ENCODE peak calls at places on chromosomes 2 and 18, in eight cellular contexts. L is spleen, C is transverse colon, S is breast epithelium, U is sigmoid colon, D is H1, Q is HCT116, N is endothelial cell of umbilical vein. P is an unnamed sample.

GRCh38 chr2:47193607-47194006 is 38.5 kb upstream of the STPG4 start:
- DNase-seq in D (no peak), Q (no peak), N (no peak), C (no peak), S (no peak), U (no peak), L (no peak), P (no peak)

GRCh38 chr2:112660138-112660537 is 14.4 kb downstream of the SLC20A1 start:
- DNase-seq in N (no peak), L (no peak), U (no peak), C (no peak), D (no peak), Q (no peak), S (no peak), P (no peak)

GRCh38 chr18:22558945-22559385 is 141.2 kb upstream of the CTAGE1 start:
- DNase-seq in U (peak), C (peak), Q (no peak), D (no peak), N (peak), L (peak), S (peak), P (no peak)

GRCh38 chr2:120403676-120404075 is 57.7 kb downstream of the INHBB start:
- DNase-seq in U (no peak), S (peak), L (peak), D (no peak), Q (no peak), N (no peak), C (no peak), P (no peak)

GRCh38 chr2:54575379-54575888 is 119.3 kb downstream of the SPTBN1 start:
- DNase-seq in C (no peak), S (no peak), N (no peak), L (no peak), Q (no peak), D (no peak), U (peak), P (no peak)

GRCh38 chr2:196750977-196751631 is 48.4 kb downstream of the GTF3C3 start:
- DNase-seq in C (peak), Q (peak), D (peak), N (peak), S (peak), U (no peak), L (peak), P (peak)

GRCh38 chr2:231181848-231182247 is 16.6 kb upstream of the ARMC9 start:
- DNase-seq in Q (no peak), U (peak), L (peak), D (no peak), C (peak), N (peak), S (no peak), P (no peak)

GRCh38 chr2:158743466-158743865 is 51.7 kb upstream of the DAPL1 start:
- DNase-seq in U (no peak), S (no peak), L (no peak), N (no peak), D (no peak), Q (no peak), C (no peak), P (no peak)

GRCh38 chr2:120749506-120750431 is 14.1 kb downstream of the GLI2 start:
- DNase-seq in D (no peak), N (no peak), U (peak), Q (no peak), L (peak), S (no peak), C (no peak), P (no peak)

GRCh38 chr2:122112633-122113032 is 357.2 kb downstream of the TSN start:
- DNase-seq in C (no peak), D (no peak), U (no peak), L (no peak), Q (no peak), N (no peak), S (no peak), P (no peak)

GRCh38 chr2:99949530-99949929 is 192.9 kb downstream of the AFF3 start:
- DNase-seq in L (no peak), S (no peak), N (no peak), D (no peak), U (no peak), Q (no peak), C (no peak), P (no peak)

GRCh38 chr2:126212735-126213134 is 443.2 kb upstream of the GYPC start:
- DNase-seq in C (no peak), L (no peak), D (no peak), S (no peak), U (no peak), N (no peak), Q (no peak), P (no peak)

GRCh38 chr2:197189770-197190434 is 120.7 kb downstream of the ANKRD44 start:
- DNase-seq in C (no peak), Q (no peak), U (no peak), L (no peak), D (no peak), S (no peak), N (no peak), P (no peak)

GRCh38 chr2:238106698-238107524 is 6.8 kb downstream of the ESPNL start:
- DNase-seq in U (peak), C (peak), S (peak), N (no peak), L (peak), D (no peak), Q (no peak), P (peak)

GRCh38 chr2:145460151-145460550 is 940.2 kb upstream of the ZEB2 start:
- DNase-seq in D (no peak), L (no peak), U (no peak), N (no peak), Q (no peak), C (no peak), S (no peak), P (no peak)

DNA sequence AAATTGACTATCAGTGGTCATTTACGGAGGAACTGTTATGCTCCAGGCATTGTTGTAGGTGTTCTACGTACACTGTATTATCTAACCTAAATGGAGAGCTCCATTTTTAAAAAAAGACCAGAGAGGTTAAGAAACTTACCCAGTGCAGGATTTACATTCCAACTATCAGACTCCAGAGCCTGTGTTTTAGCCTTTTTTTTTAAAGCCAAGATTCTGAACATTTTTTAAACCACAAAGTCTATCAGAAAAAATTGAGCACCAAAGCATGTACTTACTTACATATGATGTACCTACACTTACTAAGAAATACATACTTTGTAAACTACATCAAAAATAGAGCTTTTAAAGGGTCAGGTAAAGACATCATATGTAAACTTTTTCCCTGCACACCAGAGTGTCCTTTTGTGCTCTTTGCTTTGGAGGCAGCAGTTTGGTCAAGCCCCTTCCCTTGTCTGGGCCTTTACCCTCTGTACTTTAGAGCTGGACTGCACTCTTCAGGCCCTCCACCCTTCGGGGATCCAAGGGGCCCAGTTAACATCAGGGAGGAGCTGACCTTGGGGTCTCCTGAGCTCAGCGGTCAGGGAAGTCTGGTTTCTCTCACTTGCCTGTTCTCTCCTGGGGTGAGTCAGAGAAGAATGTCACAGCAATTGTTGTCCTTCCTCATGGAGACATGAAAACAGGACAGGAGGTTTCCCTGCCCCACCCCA is 58.4 kb downstream of the ITGB1BP1 start:
- DNase-seq in S (no peak), U (no peak), C (no peak), L (no peak), D (no peak), N (peak), Q (no peak), P (no peak)
- TF ChIP-seq POLR2AphosphoS5 in S (no peak), U (no peak), C (no peak), L (no peak), D (no peak), N (no peak), Q (no peak), P (no peak)

GRCh38 chr2:168190590-168191336 is 56.6 kb downstream of the STK39 start:
- DNase-seq in D (no peak), N (no peak), L (no peak), Q (no peak), U (no peak), C (no peak), S (no peak), P (no peak)
- TF ChIP-seq POLR2AphosphoS5 in D (no peak), N (no peak), L (no peak), Q (peak), U (no peak), C (peak), S (no peak), P (no peak)

DNA sequence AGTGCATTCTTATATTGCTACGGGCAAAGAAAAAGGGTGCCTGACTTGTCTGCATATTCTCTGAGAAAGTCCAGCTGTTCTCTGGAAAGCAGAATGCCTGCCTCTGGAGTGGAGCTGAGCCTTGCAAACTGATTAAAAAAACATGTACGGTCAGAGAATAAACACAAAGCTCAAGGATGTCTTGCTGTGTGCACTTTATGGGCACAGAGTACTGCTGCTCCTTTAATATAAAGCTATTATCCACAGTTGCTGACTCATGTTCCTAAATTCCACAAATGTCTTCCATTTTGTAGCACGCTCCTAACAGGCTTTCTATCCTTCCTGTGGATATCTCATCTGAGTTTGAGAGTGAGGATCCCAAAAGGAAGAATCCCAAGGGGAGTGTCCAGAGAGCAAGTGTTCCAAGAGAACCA is 229.0 kb downstream of the MREG start:
- DNase-seq in N (no peak), U (peak), D (no peak), L (no peak), S (no peak), C (no peak), Q (no peak), P (no peak)
- TF ChIP-seq POLR2AphosphoS5 in N (no peak), U (peak), D (no peak), L (no peak), S (no peak), C (peak), Q (no peak), P (no peak)

GRCh38 chr2:85551698-85552678 is 9.3 kb downstream of the GGCX start:
- DNase-seq in U (peak), Q (peak), C (peak), S (peak), N (peak), D (peak), L (peak), P (peak)
- TF ChIP-seq POLR2AphosphoS5 in U (no peak), Q (no peak), C (no peak), S (peak), N (no peak), D (no peak), L (no peak), P (no peak)

DNA sequence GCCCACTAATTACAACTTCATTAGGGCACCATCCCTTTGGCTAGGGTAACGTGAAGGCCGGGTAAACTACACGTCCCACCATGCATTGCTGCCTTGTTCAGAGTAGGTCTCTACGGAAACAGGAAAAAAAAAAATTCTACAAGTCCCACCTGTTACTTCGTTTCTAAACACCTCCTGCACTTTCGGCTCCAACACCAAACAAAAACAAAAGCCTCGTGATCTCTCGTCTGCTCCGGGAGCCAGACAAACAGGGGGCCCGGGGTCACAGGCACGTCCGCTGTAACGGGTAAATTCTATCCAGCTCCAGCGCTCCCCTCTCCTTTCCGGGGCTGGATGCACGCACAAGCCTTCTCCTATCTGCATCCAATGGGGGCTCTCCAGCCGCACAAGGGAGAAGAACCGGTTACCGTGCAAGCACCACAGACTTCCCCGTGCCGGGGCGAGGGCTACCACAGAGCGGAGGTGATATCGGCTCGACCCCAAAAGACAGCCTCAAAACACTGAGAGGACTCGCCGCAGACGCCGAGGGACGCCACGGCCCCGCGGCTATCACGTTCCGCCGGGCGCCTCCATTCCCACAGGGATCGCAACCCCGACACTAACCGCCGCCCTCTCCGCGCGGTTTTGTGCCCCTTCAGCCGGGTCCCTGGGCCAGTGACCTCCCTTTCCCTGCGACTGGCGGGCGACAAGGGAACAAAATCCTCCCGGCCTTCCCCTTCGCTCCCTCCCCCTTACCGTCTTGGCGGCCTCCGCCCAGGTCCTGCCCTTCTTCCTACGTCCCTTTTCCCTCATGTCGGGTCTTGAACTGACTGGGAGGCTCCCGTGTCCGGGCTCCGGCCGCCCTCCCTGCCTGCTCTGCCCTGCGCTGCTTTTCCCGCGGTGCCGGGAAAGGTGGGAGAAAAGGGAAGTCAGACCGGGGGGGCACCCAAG is 591 bp downstream of the ASXL2 start:
- DNase-seq in L (peak), S (no peak), N (peak), Q (peak), D (no peak), U (peak), C (peak), P (peak)
- TF ChIP-seq POLR2AphosphoS5 in L (peak), S (no peak), N (peak), Q (no peak), D (no peak), U (no peak), C (peak), P (no peak)

DNA sequence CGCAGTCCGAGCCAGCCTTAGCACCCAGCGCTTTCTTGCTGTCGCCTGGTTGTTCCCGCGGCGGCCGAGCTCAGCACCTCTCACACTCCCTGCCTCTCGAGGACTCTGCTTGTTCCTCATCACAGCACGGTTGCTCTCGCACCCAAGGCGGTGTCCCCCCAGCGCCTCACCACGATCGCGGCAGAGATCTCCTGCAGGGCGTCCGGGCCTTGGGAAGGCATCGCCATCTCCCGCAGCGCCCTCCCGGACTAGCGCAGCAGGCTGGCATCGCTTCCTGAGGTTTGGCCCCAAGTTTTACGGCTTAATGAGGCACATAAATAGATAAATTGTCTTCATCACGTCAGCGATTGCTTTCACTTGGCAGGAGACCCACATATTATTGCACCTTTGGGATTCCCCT is 125.4 kb downstream of the RGPD3 start:
- DNase-seq in U (no peak), N (no peak), S (no peak), L (no peak), C (peak), Q (no peak), D (no peak), P (no peak)
- TF ChIP-seq POLR2AphosphoS5 in U (no peak), N (no peak), S (no peak), L (no peak), C (no peak), Q (no peak), D (no peak), P (no peak)

GRCh38 chr2:133977385-133977784 is 276.5 kb upstream of the MGAT5 start:
- DNase-seq in C (no peak), Q (no peak), D (no peak), U (no peak), N (no peak), L (no peak), S (no peak), P (no peak)
- TF ChIP-seq POLR2AphosphoS5 in C (no peak), Q (no peak), D (no peak), U (no peak), N (no peak), L (no peak), S (no peak), P (no peak)

P was measured in GM12891.